ENCODE peak calls at places on chromosomes 16 and 17, in seven cellular contexts. One of them, this sample, is unnamed.

GRCh38 chr16:21599158-21599993 is at the start of gene METTL9:
- DNase-seq in endothelial cell: peak
- DNase-seq in AG09319: peak
- DNase-seq in HEK293T: peak
- DNase-seq in NCI-H2029 treated with DMSO at 0.1 percent for 48 hours: peak
- DNase-seq in T-helper 17 cell: peak
- DNase-seq in AG09309: peak
- DNase-seq in this sample: peak

GRCh38 chr16:28549301-28549899 is 4.3 kb upstream of the SGF29 start:
- DNase-seq in endothelial cell: no peak
- DNase-seq in AG09319: no peak
- DNase-seq in HEK293T: no peak
- DNase-seq in NCI-H2029 treated with DMSO at 0.1 percent for 48 hours: no peak
- DNase-seq in T-helper 17 cell: no peak
- DNase-seq in AG09309: no peak
- DNase-seq in this sample: no peak

GRCh38 chr17:33521784-33522183 is 228.7 kb upstream of the ASIC2 start:
- DNase-seq in endothelial cell: peak
- DNase-seq in AG09319: no peak
- DNase-seq in HEK293T: no peak
- DNase-seq in NCI-H2029 treated with DMSO at 0.1 percent for 48 hours: peak
- DNase-seq in T-helper 17 cell: no peak
- DNase-seq in AG09309: no peak
- DNase-seq in this sample: peak

GRCh38 chr17:19338031-19338990 is 24.2 kb downstream of the B9D1 start:
- DNase-seq in endothelial cell: peak
- DNase-seq in AG09319: no peak
- DNase-seq in HEK293T: peak
- DNase-seq in NCI-H2029 treated with DMSO at 0.1 percent for 48 hours: no peak
- DNase-seq in T-helper 17 cell: peak
- DNase-seq in AG09309: no peak
- DNase-seq in this sample: peak

GRCh38 chr17:44901323-44901965 is 2.2 kb upstream of the EFTUD2 start:
- DNase-seq in endothelial cell: no peak
- DNase-seq in AG09319: peak
- DNase-seq in HEK293T: no peak
- DNase-seq in NCI-H2029 treated with DMSO at 0.1 percent for 48 hours: no peak
- DNase-seq in T-helper 17 cell: no peak
- DNase-seq in AG09309: peak
- DNase-seq in this sample: no peak

GRCh38 chr17:75755205-75755901 is 9.6 kb downstream of the GALK1 start:
- DNase-seq in endothelial cell: no peak
- DNase-seq in AG09319: no peak
- DNase-seq in HEK293T: no peak
- DNase-seq in NCI-H2029 treated with DMSO at 0.1 percent for 48 hours: no peak
- DNase-seq in T-helper 17 cell: no peak
- DNase-seq in AG09309: no peak
- DNase-seq in this sample: no peak

GRCh38 chr16:11588321-11589244 is 1.9 kb upstream of the LITAF start:
- DNase-seq in endothelial cell: no peak
- DNase-seq in AG09319: no peak
- DNase-seq in HEK293T: no peak
- DNase-seq in NCI-H2029 treated with DMSO at 0.1 percent for 48 hours: no peak
- DNase-seq in T-helper 17 cell: no peak
- DNase-seq in AG09309: no peak
- DNase-seq in this sample: no peak

GRCh38 chr16:46629331-46629843 is 8.2 kb upstream of the SHCBP1 start:
- DNase-seq in endothelial cell: peak
- DNase-seq in AG09319: peak
- DNase-seq in HEK293T: peak
- DNase-seq in NCI-H2029 treated with DMSO at 0.1 percent for 48 hours: no peak
- DNase-seq in T-helper 17 cell: no peak
- DNase-seq in AG09309: peak
- DNase-seq in this sample: no peak

GRCh38 chr17:29592850-29593545 is at the start of gene ANKRD13B:
- DNase-seq in endothelial cell: no peak
- DNase-seq in AG09319: no peak
- DNase-seq in HEK293T: no peak
- DNase-seq in NCI-H2029 treated with DMSO at 0.1 percent for 48 hours: no peak
- DNase-seq in T-helper 17 cell: no peak
- DNase-seq in AG09309: no peak
- DNase-seq in this sample: peak

GRCh38 chr17:36899250-36900129 is 37.8 kb upstream of the LHX1 start:
- DNase-seq in endothelial cell: no peak
- DNase-seq in AG09319: no peak
- DNase-seq in HEK293T: no peak
- DNase-seq in NCI-H2029 treated with DMSO at 0.1 percent for 48 hours: no peak
- DNase-seq in T-helper 17 cell: no peak
- DNase-seq in AG09309: no peak
- DNase-seq in this sample: no peak

GRCh38 chr17:57038486-57038885 is 46.6 kb upstream of the AKAP1 start:
- DNase-seq in endothelial cell: no peak
- DNase-seq in AG09319: no peak
- DNase-seq in HEK293T: no peak
- DNase-seq in NCI-H2029 treated with DMSO at 0.1 percent for 48 hours: no peak
- DNase-seq in T-helper 17 cell: no peak
- DNase-seq in AG09309: no peak
- DNase-seq in this sample: no peak

GRCh38 chr16:69859105-69859969 is 91.8 kb upstream of the CLEC18A start:
- DNase-seq in endothelial cell: peak
- DNase-seq in AG09319: no peak
- DNase-seq in HEK293T: peak
- DNase-seq in NCI-H2029 treated with DMSO at 0.1 percent for 48 hours: no peak
- DNase-seq in T-helper 17 cell: no peak
- DNase-seq in AG09309: no peak
- DNase-seq in this sample: peak

GRCh38 chr16:84423416-84423837 is 55.1 kb downstream of the ATP2C2 start:
- DNase-seq in endothelial cell: no peak
- DNase-seq in AG09319: no peak
- DNase-seq in HEK293T: peak
- DNase-seq in NCI-H2029 treated with DMSO at 0.1 percent for 48 hours: no peak
- DNase-seq in T-helper 17 cell: no peak
- DNase-seq in AG09309: no peak
- DNase-seq in this sample: no peak

GRCh38 chr16:74505011-74505410 is 83.7 kb upstream of the CLEC18B start:
- DNase-seq in endothelial cell: no peak
- DNase-seq in AG09319: no peak
- DNase-seq in HEK293T: no peak
- DNase-seq in NCI-H2029 treated with DMSO at 0.1 percent for 48 hours: no peak
- DNase-seq in T-helper 17 cell: no peak
- DNase-seq in AG09309: no peak
- DNase-seq in this sample: no peak

GRCh38 chr16:15782573-15783365 is 74.1 kb downstream of the MYH11 start:
- DNase-seq in endothelial cell: no peak
- DNase-seq in AG09319: no peak
- DNase-seq in HEK293T: no peak
- DNase-seq in NCI-H2029 treated with DMSO at 0.1 percent for 48 hours: no peak
- DNase-seq in T-helper 17 cell: no peak
- DNase-seq in AG09309: no peak
- DNase-seq in this sample: peak

GRCh38 chr16:66580605-66581209 is 1.4 kb downstream of the CMTM2 start:
- DNase-seq in endothelial cell: no peak
- DNase-seq in AG09319: peak
- DNase-seq in HEK293T: peak
- DNase-seq in NCI-H2029 treated with DMSO at 0.1 percent for 48 hours: no peak
- DNase-seq in T-helper 17 cell: no peak
- DNase-seq in AG09309: peak
- DNase-seq in this sample: no peak

This sample was measured in WERI-Rb-1.